ENCODE peak calls at places on chromosome 11, in ten cellular contexts. One of them, this sample, is unnamed.

GRCh38 chr11:36000616-36001190 is 56.8 kb downstream of the LDLRAD3 start:
- DNase-seq in uterus: no peak
- DNase-seq in PC-9: peak; percentile 25
- DNase-seq in cardiac muscle cell: no peak
- DNase-seq in psoas muscle: no peak
- DNase-seq in dorsolateral prefrontal cortex: no peak
- DNase-seq in sigmoid colon: no peak
- DNase-seq in cardiac fibroblast: no peak
- DNase-seq in astrocyte of the cerebellum: no peak
- DNase-seq in fibroblast of lung: no peak
- DNase-seq in this sample: no peak

GRCh38 chr11:111719379-111719778 is 46.8 kb downstream of the PPP2R1B start:
- DNase-seq in uterus: no peak
- DNase-seq in PC-9: no peak
- DNase-seq in cardiac muscle cell: no peak
- DNase-seq in psoas muscle: no peak
- DNase-seq in dorsolateral prefrontal cortex: no peak
- DNase-seq in sigmoid colon: no peak
- DNase-seq in cardiac fibroblast: no peak
- DNase-seq in astrocyte of the cerebellum: no peak
- DNase-seq in fibroblast of lung: peak; percentile 74
- DNase-seq in this sample: no peak

GRCh38 chr11:70270877-70271634 is 566 bp downstream of the PPFIA1 start:
- DNase-seq in uterus: peak; percentile 31
- DNase-seq in PC-9: peak; percentile 53
- DNase-seq in cardiac muscle cell: peak; percentile 68
- DNase-seq in psoas muscle: peak; percentile 75
- DNase-seq in dorsolateral prefrontal cortex: peak; percentile 9
- DNase-seq in sigmoid colon: peak; percentile 69
- DNase-seq in cardiac fibroblast: peak; percentile 56
- DNase-seq in astrocyte of the cerebellum: peak; percentile 20
- DNase-seq in fibroblast of lung: peak; percentile 73
- DNase-seq in this sample: peak; percentile 48

GRCh38 chr11:69563946-69564780 is 76.8 kb upstream of the CCND1 start:
- DNase-seq in uterus: no peak
- DNase-seq in PC-9: no peak
- DNase-seq in cardiac muscle cell: no peak
- DNase-seq in psoas muscle: no peak
- DNase-seq in dorsolateral prefrontal cortex: no peak
- DNase-seq in sigmoid colon: peak; percentile 35
- DNase-seq in cardiac fibroblast: peak; percentile 3
- DNase-seq in astrocyte of the cerebellum: no peak
- DNase-seq in fibroblast of lung: peak; percentile 60
- DNase-seq in this sample: no peak

GRCh38 chr11:36304349-36304748 is 8.3 kb downstream of the PRR5L start:
- DNase-seq in uterus: no peak
- DNase-seq in PC-9: no peak
- DNase-seq in cardiac muscle cell: no peak
- DNase-seq in psoas muscle: no peak
- DNase-seq in dorsolateral prefrontal cortex: no peak
- DNase-seq in sigmoid colon: no peak
- DNase-seq in cardiac fibroblast: peak; percentile 27
- DNase-seq in astrocyte of the cerebellum: no peak
- DNase-seq in fibroblast of lung: no peak
- DNase-seq in this sample: no peak

GRCh38 chr11:125105921-125106320 is 5.5 kb downstream of the TMEM218 start:
- DNase-seq in uterus: no peak
- DNase-seq in PC-9: no peak
- DNase-seq in cardiac muscle cell: peak; percentile 13
- DNase-seq in psoas muscle: no peak
- DNase-seq in dorsolateral prefrontal cortex: no peak
- DNase-seq in sigmoid colon: no peak
- DNase-seq in cardiac fibroblast: no peak
- DNase-seq in astrocyte of the cerebellum: no peak
- DNase-seq in fibroblast of lung: no peak
- DNase-seq in this sample: no peak

GRCh38 chr11:16070573-16070972 is 285.8 kb downstream of the SOX6 start:
- DNase-seq in uterus: no peak
- DNase-seq in PC-9: no peak
- DNase-seq in cardiac muscle cell: no peak
- DNase-seq in psoas muscle: no peak
- DNase-seq in dorsolateral prefrontal cortex: no peak
- DNase-seq in sigmoid colon: no peak
- DNase-seq in cardiac fibroblast: no peak
- DNase-seq in astrocyte of the cerebellum: no peak
- DNase-seq in fibroblast of lung: no peak
- DNase-seq in this sample: no peak

GRCh38 chr11:70080763-70081162 is 2.6 kb downstream of the ANO1 start:
- DNase-seq in uterus: no peak
- DNase-seq in PC-9: peak; percentile 85
- DNase-seq in cardiac muscle cell: no peak
- DNase-seq in psoas muscle: peak; percentile 50
- DNase-seq in dorsolateral prefrontal cortex: no peak
- DNase-seq in sigmoid colon: no peak
- DNase-seq in cardiac fibroblast: no peak
- DNase-seq in astrocyte of the cerebellum: no peak
- DNase-seq in fibroblast of lung: peak; percentile 33
- DNase-seq in this sample: no peak

GRCh38 chr11:27282141-27282590 is 80.8 kb downstream of the CCDC34 start:
- DNase-seq in uterus: peak; percentile 43
- DNase-seq in PC-9: no peak
- DNase-seq in cardiac muscle cell: peak; percentile 89
- DNase-seq in psoas muscle: peak; percentile 58
- DNase-seq in dorsolateral prefrontal cortex: no peak
- DNase-seq in sigmoid colon: no peak
- DNase-seq in cardiac fibroblast: peak; percentile 88
- DNase-seq in astrocyte of the cerebellum: peak; percentile 97
- DNase-seq in fibroblast of lung: peak; percentile 100
- DNase-seq in this sample: no peak

GRCh38 chr11:115151010-115151409 is 353.2 kb downstream of the CADM1 start:
- DNase-seq in uterus: no peak
- DNase-seq in PC-9: no peak
- DNase-seq in cardiac muscle cell: no peak
- DNase-seq in psoas muscle: no peak
- DNase-seq in dorsolateral prefrontal cortex: no peak
- DNase-seq in sigmoid colon: no peak
- DNase-seq in cardiac fibroblast: no peak
- DNase-seq in astrocyte of the cerebellum: no peak
- DNase-seq in fibroblast of lung: no peak
- DNase-seq in this sample: no peak

GRCh38 chr11:18789942-18790341 is 1.7 kb downstream of the PTPN5 start:
- DNase-seq in uterus: no peak
- DNase-seq in PC-9: no peak
- DNase-seq in cardiac muscle cell: no peak
- DNase-seq in psoas muscle: no peak
- DNase-seq in dorsolateral prefrontal cortex: no peak
- DNase-seq in sigmoid colon: no peak
- DNase-seq in cardiac fibroblast: no peak
- DNase-seq in astrocyte of the cerebellum: no peak
- DNase-seq in fibroblast of lung: no peak
- DNase-seq in this sample: no peak

GRCh38 chr11:18790820-18791174 is 801 bp downstream of the PTPN5 start:
- DNase-seq in uterus: no peak
- DNase-seq in PC-9: no peak
- DNase-seq in cardiac muscle cell: no peak
- DNase-seq in psoas muscle: no peak
- DNase-seq in dorsolateral prefrontal cortex: no peak
- DNase-seq in sigmoid colon: no peak
- DNase-seq in cardiac fibroblast: no peak
- DNase-seq in astrocyte of the cerebellum: no peak
- DNase-seq in fibroblast of lung: no peak
- DNase-seq in this sample: no peak

GRCh38 chr11:18792827-18793226 is 1.2 kb upstream of the PTPN5 start:
- DNase-seq in uterus: no peak
- DNase-seq in PC-9: no peak
- DNase-seq in cardiac muscle cell: no peak
- DNase-seq in psoas muscle: no peak
- DNase-seq in dorsolateral prefrontal cortex: no peak
- DNase-seq in sigmoid colon: no peak
- DNase-seq in cardiac fibroblast: no peak
- DNase-seq in astrocyte of the cerebellum: no peak
- DNase-seq in fibroblast of lung: no peak
- DNase-seq in this sample: no peak

GRCh38 chr11:18791175-18792065 is at the start of gene PTPN5:
- DNase-seq in uterus: no peak
- DNase-seq in PC-9: no peak
- DNase-seq in cardiac muscle cell: peak; percentile 13
- DNase-seq in psoas muscle: no peak
- DNase-seq in dorsolateral prefrontal cortex: no peak
- DNase-seq in sigmoid colon: no peak
- DNase-seq in cardiac fibroblast: peak; percentile 5
- DNase-seq in astrocyte of the cerebellum: no peak
- DNase-seq in fibroblast of lung: peak; percentile 22
- DNase-seq in this sample: no peak

GRCh38 chr11:18792066-18792591 is 531 bp upstream of the PTPN5 start:
- DNase-seq in uterus: no peak
- DNase-seq in PC-9: no peak
- DNase-seq in cardiac muscle cell: peak; percentile 7
- DNase-seq in psoas muscle: no peak
- DNase-seq in dorsolateral prefrontal cortex: no peak
- DNase-seq in sigmoid colon: no peak
- DNase-seq in cardiac fibroblast: no peak
- DNase-seq in astrocyte of the cerebellum: no peak
- DNase-seq in fibroblast of lung: peak; percentile 4
- DNase-seq in this sample: no peak
- TF ChIP-seq CTCF in uterus: no peak
- TF ChIP-seq CTCF in PC-9: no peak
- TF ChIP-seq CTCF in cardiac muscle cell: no peak
- TF ChIP-seq CTCF in psoas muscle: no peak
- TF ChIP-seq CTCF in dorsolateral prefrontal cortex: no peak
- TF ChIP-seq CTCF in sigmoid colon: no peak
- TF ChIP-seq CTCF in cardiac fibroblast: no peak
- TF ChIP-seq CTCF in astrocyte of the cerebellum: no peak
- TF ChIP-seq CTCF in fibroblast of lung: no peak
- TF ChIP-seq CTCF in this sample: no peak

GRCh38 chr11:122804796-122805195 is 33.5 kb upstream of the CRTAM start:
- DNase-seq in uterus: no peak
- DNase-seq in PC-9: peak; percentile 35
- DNase-seq in cardiac muscle cell: no peak
- DNase-seq in psoas muscle: no peak
- DNase-seq in dorsolateral prefrontal cortex: no peak
- DNase-seq in sigmoid colon: no peak
- DNase-seq in cardiac fibroblast: peak; percentile 54
- DNase-seq in astrocyte of the cerebellum: no peak
- DNase-seq in fibroblast of lung: no peak
- DNase-seq in this sample: no peak
- H3K4me3 ChIP-seq in uterus: no peak overlapping the region
- H3K4me3 ChIP-seq in PC-9: no peak overlapping the region
- H3K4me3 ChIP-seq in cardiac muscle cell: no peak overlapping the region
- H3K4me3 ChIP-seq in psoas muscle: no peak overlapping the region
- H3K4me3 ChIP-seq in dorsolateral prefrontal cortex: no peak overlapping the region
- H3K4me3 ChIP-seq in sigmoid colon: no peak overlapping the region
- H3K4me3 ChIP-seq in cardiac fibroblast: no peak overlapping the region
- H3K4me3 ChIP-seq in astrocyte of the cerebellum: no peak overlapping the region
- H3K4me3 ChIP-seq in fibroblast of lung: no peak overlapping the region
- H3K4me3 ChIP-seq in this sample: no peak overlapping the region

GRCh38 chr11:63574856-63575602 is 11.8 kb upstream of the PLAAT2 start:
- DNase-seq in uterus: peak; percentile 68
- DNase-seq in PC-9: no peak
- DNase-seq in cardiac muscle cell: peak; percentile 66
- DNase-seq in psoas muscle: peak; percentile 75
- DNase-seq in dorsolateral prefrontal cortex: no peak
- DNase-seq in sigmoid colon: peak; percentile 83
- DNase-seq in cardiac fibroblast: no peak
- DNase-seq in astrocyte of the cerebellum: no peak
- DNase-seq in fibroblast of lung: peak; percentile 33
- DNase-seq in this sample: no peak

GRCh38 chr11:63572026-63572688 is 9.0 kb upstream of the PLAAT2 start:
- DNase-seq in uterus: no peak
- DNase-seq in PC-9: no peak
- DNase-seq in cardiac muscle cell: no peak
- DNase-seq in psoas muscle: no peak
- DNase-seq in dorsolateral prefrontal cortex: no peak
- DNase-seq in sigmoid colon: no peak
- DNase-seq in cardiac fibroblast: no peak
- DNase-seq in astrocyte of the cerebellum: no peak
- DNase-seq in fibroblast of lung: no peak
- DNase-seq in this sample: no peak

GRCh38 chr11:63569570-63569969 is 6.4 kb upstream of the PLAAT2 start:
- DNase-seq in uterus: no peak
- DNase-seq in PC-9: no peak
- DNase-seq in cardiac muscle cell: no peak
- DNase-seq in psoas muscle: no peak
- DNase-seq in dorsolateral prefrontal cortex: no peak
- DNase-seq in sigmoid colon: no peak
- DNase-seq in cardiac fibroblast: no peak
- DNase-seq in astrocyte of the cerebellum: no peak
- DNase-seq in fibroblast of lung: no peak
- DNase-seq in this sample: no peak

GRCh38 chr11:63573881-63574855 is 11.0 kb upstream of the PLAAT2 start:
- DNase-seq in uterus: peak; percentile 49
- DNase-seq in PC-9: no peak
- DNase-seq in cardiac muscle cell: peak; percentile 95
- DNase-seq in psoas muscle: peak; percentile 59
- DNase-seq in dorsolateral prefrontal cortex: no peak
- DNase-seq in sigmoid colon: peak; percentile 80
- DNase-seq in cardiac fibroblast: peak; percentile 77
- DNase-seq in astrocyte of the cerebellum: peak; percentile 19
- DNase-seq in fibroblast of lung: peak; percentile 66
- DNase-seq in this sample: no peak
- TF ChIP-seq CTCF in uterus: no peak
- TF ChIP-seq CTCF in PC-9: no peak
- TF ChIP-seq CTCF in cardiac muscle cell: peak; percentile 40
- TF ChIP-seq CTCF in psoas muscle: no peak
- TF ChIP-seq CTCF in dorsolateral prefrontal cortex: no peak
- TF ChIP-seq CTCF in sigmoid colon: no peak
- TF ChIP-seq CTCF in cardiac fibroblast: peak; percentile 7
- TF ChIP-seq CTCF in astrocyte of the cerebellum: no peak
- TF ChIP-seq CTCF in fibroblast of lung: peak; percentile 31
- TF ChIP-seq CTCF in this sample: no peak

GRCh38 chr11:64638829-64639228 is 47.8 kb downstream of the SLC22A12 start:
- DNase-seq in uterus: no peak
- DNase-seq in PC-9: no peak
- DNase-seq in cardiac muscle cell: no peak
- DNase-seq in psoas muscle: no peak
- DNase-seq in dorsolateral prefrontal cortex: no peak
- DNase-seq in sigmoid colon: no peak
- DNase-seq in cardiac fibroblast: no peak
- DNase-seq in astrocyte of the cerebellum: no peak
- DNase-seq in fibroblast of lung: no peak
- DNase-seq in this sample: no peak

GRCh38 chr11:64641596-64642417 is 50.8 kb downstream of the SLC22A12 start:
- DNase-seq in uterus: no peak
- DNase-seq in PC-9: no peak
- DNase-seq in cardiac muscle cell: no peak
- DNase-seq in psoas muscle: no peak
- DNase-seq in dorsolateral prefrontal cortex: no peak
- DNase-seq in sigmoid colon: no peak
- DNase-seq in cardiac fibroblast: no peak
- DNase-seq in astrocyte of the cerebellum: no peak
- DNase-seq in fibroblast of lung: no peak
- DNase-seq in this sample: no peak

GRCh38 chr11:64637346-64638016 is 46.5 kb downstream of the SLC22A12 start:
- DNase-seq in uterus: no peak
- DNase-seq in PC-9: no peak
- DNase-seq in cardiac muscle cell: no peak
- DNase-seq in psoas muscle: no peak
- DNase-seq in dorsolateral prefrontal cortex: no peak
- DNase-seq in sigmoid colon: no peak
- DNase-seq in cardiac fibroblast: no peak
- DNase-seq in astrocyte of the cerebellum: no peak
- DNase-seq in fibroblast of lung: no peak
- DNase-seq in this sample: no peak

GRCh38 chr11:64638017-64638664 is 47.1 kb downstream of the SLC22A12 start:
- DNase-seq in uterus: no peak
- DNase-seq in PC-9: no peak
- DNase-seq in cardiac muscle cell: peak; percentile 26
- DNase-seq in psoas muscle: no peak
- DNase-seq in dorsolateral prefrontal cortex: peak; percentile 46
- DNase-seq in sigmoid colon: peak; percentile 82
- DNase-seq in cardiac fibroblast: no peak
- DNase-seq in astrocyte of the cerebellum: no peak
- DNase-seq in fibroblast of lung: no peak
- DNase-seq in this sample: no peak

GRCh38 chr11:64639885-64640284 is 48.9 kb downstream of the SLC22A12 start:
- DNase-seq in uterus: no peak
- DNase-seq in PC-9: no peak
- DNase-seq in cardiac muscle cell: no peak
- DNase-seq in psoas muscle: no peak
- DNase-seq in dorsolateral prefrontal cortex: no peak
- DNase-seq in sigmoid colon: no peak
- DNase-seq in cardiac fibroblast: no peak
- DNase-seq in astrocyte of the cerebellum: no peak
- DNase-seq in fibroblast of lung: no peak
- DNase-seq in this sample: no peak
- H3K4me3 ChIP-seq in uterus: no peak overlapping the region
- H3K4me3 ChIP-seq in PC-9: no peak overlapping the region
- H3K4me3 ChIP-seq in cardiac muscle cell: no peak overlapping the region
- H3K4me3 ChIP-seq in psoas muscle: no peak overlapping the region
- H3K4me3 ChIP-seq in dorsolateral prefrontal cortex: peak overlapping the region; percentile 67
- H3K4me3 ChIP-seq in sigmoid colon: no peak overlapping the region
- H3K4me3 ChIP-seq in cardiac fibroblast: no peak overlapping the region
- H3K4me3 ChIP-seq in astrocyte of the cerebellum: no peak overlapping the region
- H3K4me3 ChIP-seq in fibroblast of lung: no peak overlapping the region
- H3K4me3 ChIP-seq in this sample: no peak overlapping the region

This sample was measured in retinal pigment epithelial cell.